ENCODE peak calls at places on chromosomes 3 and 15, in five cellular contexts. X, G, M, L and A are unnamed samples.

GRCh38 chr3:31106204-31106603 is 211.7 kb upstream of the GADL1 start:
- DNase-seq in L (no peak), M (no peak), X (no peak), G (peak; percentile 38), A (no peak)

GRCh38 chr15:49832421-49832980 is 211.7 kb downstream of the DTWD1 start:
- DNase-seq in G (no peak), M (peak; percentile 18), X (peak; percentile 75), L (no peak), A (peak; percentile 44)

GRCh38 chr15:56038015-56038414 is 44.6 kb upstream of the NEDD4 start:
- DNase-seq in M (no peak), G (peak; percentile 36), X (no peak), L (no peak), A (no peak)

GRCh38 chr3:69739204-69740102 is at the start of gene MITF:
- DNase-seq in L (peak; percentile 81), X (peak; percentile 97), M (peak; percentile 88), G (peak; percentile 94), A (peak; percentile 93)

GRCh38 chr3:155753038-155753647 is 8.3 kb upstream of the PLCH1 start:
- DNase-seq in G (peak; percentile 53), M (no peak), X (peak; percentile 60), L (no peak), A (peak; percentile 35)

GRCh38 chr15:85706779-85707518 is 87.8 kb downstream of the KLHL25 start:
- DNase-seq in X (no peak), G (peak; percentile 99), L (no peak), M (no peak), A (no peak)

GRCh38 chr3:37703633-37704032 is 158.0 kb upstream of the CTDSPL start:
- DNase-seq in X (no peak), L (no peak), G (peak; percentile 65), M (no peak), A (no peak)

GRCh38 chr3:195036203-195037016 is 234.5 kb downstream of the XXYLT1 start:
- DNase-seq in X (no peak), G (no peak), M (no peak), L (no peak), A (no peak)

GRCh38 chr3:64031540-64032533 is 8.5 kb upstream of the PSMD6 start:
- DNase-seq in M (no peak), X (no peak), L (no peak), G (peak; percentile 18), A (no peak)

GRCh38 chr3:160022068-160022467 is 33.4 kb downstream of the IL12A start:
- DNase-seq in X (no peak), L (no peak), M (no peak), G (no peak), A (no peak)

GRCh38 chr15:84979651-84980050 is 2.0 kb upstream of the PDE8A start:
- DNase-seq in G (no peak), X (peak; percentile 74), M (peak; percentile 37), L (no peak), A (peak; percentile 53)

GRCh38 chr15:48679952-48680351 is 34.4 kb upstream of the FBN1 start:
- DNase-seq in G (no peak), X (no peak), M (no peak), L (no peak), A (no peak)

GRCh38 chr15:56693761-56694160 is 39.5 kb downstream of the ZNF280D start:
- DNase-seq in M (no peak), G (peak; percentile 38), L (no peak), X (no peak), A (no peak)

GRCh38 chr3:12941495-12942023 is 100.2 kb upstream of the RPL32 start:
- DNase-seq in M (no peak), X (no peak), G (no peak), L (no peak), A (no peak)

GRCh38 chr3:117399311-117400068 is 689.9 kb downstream of the TUSC7 start:
- DNase-seq in M (no peak), L (no peak), X (peak; percentile 65), G (no peak), A (peak; percentile 15)

GRCh38 chr3:16490062-16490641 is 23.3 kb downstream of the RFTN1 start:
- DNase-seq in M (peak; percentile 70), G (peak; percentile 61), L (no peak), X (no peak), A (no peak)

GRCh38 chr3:124200336-124200901 is 208.5 kb upstream of the ROPN1 start:
- DNase-seq in G (no peak), L (peak; percentile 16), X (no peak), M (no peak), A (no peak)

GRCh38 chr3:174937488-174937887 is 78.4 kb downstream of the NAALADL2 start:
- DNase-seq in G (peak; percentile 52), L (no peak), M (no peak), X (no peak), A (no peak)

GRCh38 chr3:172342097-172342659 is 106.1 kb downstream of the GHSR start:
- DNase-seq in G (no peak), X (no peak), L (no peak), M (no peak), A (no peak)

GRCh38 chr3:105686324-105686897 is 182.4 kb downstream of the CBLB start:
- DNase-seq in M (no peak), X (peak; percentile 49), G (peak; percentile 51), L (no peak), A (peak; percentile 35)

GRCh38 chr3:135226057-135226456 is 431.0 kb downstream of the EPHB1 start:
- DNase-seq in L (no peak), X (no peak), M (no peak), G (no peak), A (no peak)

GRCh38 chr15:80405970-80406369 is 1.8 kb downstream of the ARNT2 start:
- DNase-seq in L (no peak), G (no peak), M (no peak), X (no peak), A (no peak)

GRCh38 chr15:40337597-40337996 is 3.1 kb downstream of the CCDC9B start:
- DNase-seq in G (no peak), L (no peak), M (no peak), X (no peak), A (no peak)

GRCh38 chr3:12758025-12758830 is 831 bp downstream of the TMEM40 start:
- DNase-seq in M (no peak), G (peak; percentile 68), X (peak; percentile 32), L (no peak), A (peak; percentile 57)